ENCODE peak calls at places on chromosomes 7 and 10, in six cellular contexts. One of them, this sample, is unnamed.

GRCh38 chr10:125106586-125106985 is 53.8 kb downstream of the CTBP2 start:
- DNase-seq in AG09319: no peak
- DNase-seq in AG04449: no peak
- DNase-seq in neural progenitor cell: no peak
- DNase-seq in AG08395: no peak
- DNase-seq in cardiac fibroblast: no peak
- DNase-seq in this sample: no peak

GRCh38 chr10:17479822-17480221 is 25.4 kb upstream of the ST8SIA6 start:
- DNase-seq in AG09319: no peak
- DNase-seq in AG04449: no peak
- DNase-seq in neural progenitor cell: no peak
- DNase-seq in AG08395: no peak
- DNase-seq in cardiac fibroblast: no peak
- DNase-seq in this sample: no peak

GRCh38 chr10:46522295-46523118 is 34.0 kb downstream of the GPRIN2 start:
- DNase-seq in AG09319: no peak
- DNase-seq in AG04449: no peak
- DNase-seq in neural progenitor cell: no peak
- DNase-seq in AG08395: no peak
- DNase-seq in cardiac fibroblast: no peak
- DNase-seq in this sample: no peak

GRCh38 chr7:84801396-84801795 is 385.5 kb downstream of the SEMA3D start:
- DNase-seq in AG09319: no peak
- DNase-seq in AG04449: no peak
- DNase-seq in neural progenitor cell: no peak
- DNase-seq in AG08395: no peak
- DNase-seq in cardiac fibroblast: peak
- DNase-seq in this sample: no peak

GRCh38 chr7:23654508-23654907 is 25.5 kb upstream of the FAM221A start:
- DNase-seq in AG09319: no peak
- DNase-seq in AG04449: no peak
- DNase-seq in neural progenitor cell: peak
- DNase-seq in AG08395: no peak
- DNase-seq in cardiac fibroblast: peak
- DNase-seq in this sample: peak

GRCh38 chr10:133318494-133319127 is 9.9 kb downstream of the ZNF511 start:
- DNase-seq in AG09319: no peak
- DNase-seq in AG04449: no peak
- DNase-seq in neural progenitor cell: peak
- DNase-seq in AG08395: peak
- DNase-seq in cardiac fibroblast: peak
- DNase-seq in this sample: peak

GRCh38 chr7:103573479-103574058 is 127.6 kb upstream of the SLC26A5 start:
- DNase-seq in AG09319: peak
- DNase-seq in AG04449: no peak
- DNase-seq in neural progenitor cell: peak
- DNase-seq in AG08395: peak
- DNase-seq in cardiac fibroblast: peak
- DNase-seq in this sample: peak

GRCh38 chr10:64261092-64261491 is 739.9 kb downstream of the REEP3 start:
- DNase-seq in AG09319: no peak
- DNase-seq in AG04449: no peak
- DNase-seq in neural progenitor cell: no peak
- DNase-seq in AG08395: no peak
- DNase-seq in cardiac fibroblast: no peak
- DNase-seq in this sample: no peak

GRCh38 chr10:88254091-88254490 is 329.0 kb downstream of the RNLS start:
- DNase-seq in AG09319: peak
- DNase-seq in AG04449: no peak
- DNase-seq in neural progenitor cell: no peak
- DNase-seq in AG08395: peak
- DNase-seq in cardiac fibroblast: peak
- DNase-seq in this sample: peak

GRCh38 chr10:128263891-128264688 is 137.9 kb upstream of the MKI67 start:
- DNase-seq in AG09319: peak
- DNase-seq in AG04449: no peak
- DNase-seq in neural progenitor cell: peak
- DNase-seq in AG08395: peak
- DNase-seq in cardiac fibroblast: peak
- DNase-seq in this sample: peak

GRCh38 chr7:42227523-42227922 is 9.5 kb downstream of the GLI3 start:
- DNase-seq in AG09319: no peak
- DNase-seq in AG04449: no peak
- DNase-seq in neural progenitor cell: peak
- DNase-seq in AG08395: no peak
- DNase-seq in cardiac fibroblast: no peak
- DNase-seq in this sample: no peak

GRCh38 chr7:133230591-133231194 is 22.2 kb upstream of the EXOC4 start:
- DNase-seq in AG09319: peak
- DNase-seq in AG04449: no peak
- DNase-seq in neural progenitor cell: peak
- DNase-seq in AG08395: peak
- DNase-seq in cardiac fibroblast: peak
- DNase-seq in this sample: peak